ENCODE peak calls at places on chromosome X, in five cellular contexts. U is LoVo, K is Caki2, L is tibial nerve, C is transverse colon. Q is an unnamed sample.

GRCh38 chrX:41027388-41027787 is 57.9 kb upstream of the USP9X start:
- DNase-seq in K (peak; percentile 21), U (no peak), L (no peak), C (no peak), Q (no peak)

GRCh38 chrX:150854856-150855255 is 43.6 kb downstream of the CD99L2 start:
- DNase-seq in C (no peak), K (no peak), L (no peak), U (no peak), Q (no peak)

GRCh38 chrX:18753603-18754002 is 46.2 kb downstream of the PPEF1 start:
- DNase-seq in L (no peak), C (no peak), U (no peak), K (no peak), Q (no peak)

GRCh38 chrX:37425370-37425769 is 76.2 kb downstream of the PRRG1 start:
- DNase-seq in U (no peak), C (no peak), K (no peak), L (no peak), Q (no peak)

GRCh38 chrX:13685126-13685763 is 3.7 kb upstream of the RAB9A start:
- DNase-seq in U (no peak), L (no peak), C (no peak), K (peak; percentile 56), Q (no peak)

GRCh38 chrX:11064851-11065600 is 46.1 kb upstream of the HCCS start:
- DNase-seq in C (no peak), L (no peak), K (no peak), U (no peak), Q (no peak)

GRCh38 chrX:147897117-147897516 is 14.6 kb upstream of the FMR1 start:
- DNase-seq in K (no peak), L (no peak), U (no peak), C (no peak), Q (no peak)

GRCh38 chrX:51569561-51569960 is 49.2 kb downstream of the CENPVL3 start:
- DNase-seq in L (no peak), K (no peak), C (no peak), U (no peak), Q (no peak)

GRCh38 chrX:9874483-9874882 is 88.3 kb downstream of the SHROOM2 start:
- DNase-seq in K (no peak), U (no peak), L (no peak), C (no peak), Q (no peak)

GRCh38 chrX:68588653-68589371 is 58.7 kb upstream of the STARD8 start:
- DNase-seq in C (no peak), U (no peak), K (no peak), L (no peak), Q (no peak)

GRCh38 chrX:16610121-16610565 is 39.8 kb upstream of the S100G start:
- DNase-seq in L (no peak), C (no peak), U (peak; percentile 7), K (peak; percentile 1), Q (no peak)

GRCh38 chrX:33205321-33205720 is 6.0 kb downstream of the DMD start:
- DNase-seq in U (no peak), L (no peak), C (no peak), K (no peak), Q (no peak)

GRCh38 chrX:46587753-46588171 is 14.2 kb downstream of the CHST7 start:
- DNase-seq in C (no peak), K (no peak), U (no peak), L (peak; percentile 5), Q (no peak)

GRCh38 chrX:71236858-71237257 is 13.8 kb downstream of the GJB1 start:
- DNase-seq in C (no peak), L (no peak), U (no peak), K (no peak), Q (no peak)

GRCh38 chrX:72111011-72111708 is 20.6 kb downstream of the RTL5 start:
- DNase-seq in K (no peak), C (no peak), U (no peak), L (no peak), Q (no peak)

GRCh38 chrX:63506320-63506719 is 155.2 kb upstream of the SPIN4 start:
- DNase-seq in L (no peak), U (no peak), C (no peak), K (peak; percentile 16), Q (no peak)

GRCh38 chrX:69988955-69989394 is 60.8 kb downstream of the AWAT2 start:
- DNase-seq in K (no peak), L (no peak), U (no peak), C (no peak), Q (no peak)

GRCh38 chrX:17737707-17738001 is 361 bp downstream of the SCML1 start:
- DNase-seq in U (no peak), L (no peak), C (no peak), K (no peak), Q (no peak)

GRCh38 chrX:68997911-68998310 is 167.3 kb downstream of the PJA1 start:
- DNase-seq in U (no peak), K (no peak), L (peak; percentile 22), C (peak; percentile 31), Q (no peak)

GRCh38 chrX:66046612-66047235 is 6.8 kb upstream of the VSIG4 start:
- DNase-seq in L (no peak), C (no peak), U (no peak), K (no peak), Q (no peak)

GRCh38 chrX:152907084-152907651 is 9.3 kb downstream of the ZNF185 start:
- DNase-seq in K (no peak), C (no peak), L (no peak), U (no peak), Q (no peak)

GRCh38 chrX:13427441-13428054 is 107.7 kb upstream of the ATXN3L start:
- DNase-seq in U (no peak), C (no peak), L (no peak), K (no peak), Q (no peak)

GRCh38 chrX:47321386-47321785 is 49.0 kb upstream of the ZNF157 start:
- DNase-seq in C (peak; percentile 13), U (no peak), L (peak; percentile 19), K (no peak), Q (no peak)

GRCh38 chrX:56793533-56794320 is 64.7 kb downstream of the NBDY start:
- DNase-seq in U (no peak), L (no peak), C (peak; percentile 3), K (no peak), Q (no peak)

GRCh38 chrX:65928522-65928921 is 111.4 kb downstream of the VSIG4 start:
- DNase-seq in K (no peak), C (no peak), L (no peak), U (no peak), Q (no peak)

GRCh38 chrX:77785746-77786548 is at the start of gene ATRX:
- DNase-seq in K (peak; percentile 78), U (peak; percentile 75), C (peak; percentile 74), L (peak; percentile 44), Q (no peak)